ENCODE peak calls at places on chromosomes 13 and 19, in eight cellular contexts. One of them, this sample, is unnamed. For H3K27me3, the result is how much of the 10 kb centered on the place peaks cover.

GRCh38 chr13:100298116-100298681 is 209.3 kb downstream of the PCCA start:
- DNase-seq in GM12878: no peak
- DNase-seq in adrenal gland: no peak
- DNase-seq in colonic mucosa: no peak
- DNase-seq in mammary epithelial cell: no peak
- DNase-seq in fibroblast of lung: no peak
- DNase-seq in pancreas: no peak
- DNase-seq in IMR-90: no peak
- DNase-seq in this sample: no peak

GRCh38 chr13:94711561-94712286 is 621 bp downstream of the SOX21 start:
- DNase-seq in IMR-90: no peak
- DNase-seq in fibroblast of lung: peak
- DNase-seq in mammary epithelial cell: peak
- DNase-seq in GM12878: no peak
- DNase-seq in pancreas: no peak
- DNase-seq in adrenal gland: no peak
- DNase-seq in colonic mucosa: no peak
- DNase-seq in this sample: no peak

GRCh38 chr13:84896128-84896527 is 903.1 kb downstream of the SLITRK6 start:
- DNase-seq in mammary epithelial cell: peak
- DNase-seq in IMR-90: peak
- DNase-seq in pancreas: no peak
- DNase-seq in GM12878: peak
- DNase-seq in fibroblast of lung: peak
- DNase-seq in colonic mucosa: peak
- DNase-seq in adrenal gland: no peak
- DNase-seq in this sample: peak

GRCh38 chr13:52695856-52696255 is 43.2 kb downstream of the SUGT1 start:
- DNase-seq in fibroblast of lung: peak
- DNase-seq in mammary epithelial cell: peak
- DNase-seq in adrenal gland: no peak
- DNase-seq in IMR-90: peak
- DNase-seq in colonic mucosa: no peak
- DNase-seq in GM12878: peak
- DNase-seq in pancreas: no peak
- DNase-seq in this sample: peak

GRCh38 chr13:108574856-108575255 is 54.6 kb upstream of the MYO16 start:
- DNase-seq in GM12878: no peak
- DNase-seq in mammary epithelial cell: no peak
- DNase-seq in fibroblast of lung: no peak
- DNase-seq in pancreas: no peak
- DNase-seq in IMR-90: no peak
- DNase-seq in adrenal gland: no peak
- DNase-seq in colonic mucosa: no peak
- DNase-seq in this sample: no peak

GRCh38 chr13:86725105-86725504 is 925.9 kb upstream of the SLITRK6 start:
- DNase-seq in adrenal gland: no peak
- DNase-seq in mammary epithelial cell: no peak
- DNase-seq in fibroblast of lung: peak
- DNase-seq in colonic mucosa: no peak
- DNase-seq in IMR-90: no peak
- DNase-seq in pancreas: no peak
- DNase-seq in GM12878: no peak
- DNase-seq in this sample: no peak

GRCh38 chr13:77016241-77016812 is 10.6 kb downstream of the FBXL3 start:
- DNase-seq in colonic mucosa: no peak
- DNase-seq in fibroblast of lung: no peak
- DNase-seq in pancreas: no peak
- DNase-seq in GM12878: no peak
- DNase-seq in adrenal gland: no peak
- DNase-seq in mammary epithelial cell: no peak
- DNase-seq in IMR-90: no peak
- DNase-seq in this sample: no peak

GRCh38 chr13:99278843-99279242 is 20.7 kb upstream of the GPR18 start:
- DNase-seq in GM12878: no peak
- DNase-seq in pancreas: no peak
- DNase-seq in colonic mucosa: no peak
- DNase-seq in mammary epithelial cell: no peak
- DNase-seq in adrenal gland: no peak
- DNase-seq in IMR-90: no peak
- DNase-seq in fibroblast of lung: no peak
- DNase-seq in this sample: no peak

GRCh38 chr13:98974053-98974452 is 3.8 kb downstream of the DOCK9 start:
- DNase-seq in GM12878: no peak
- DNase-seq in adrenal gland: no peak
- DNase-seq in mammary epithelial cell: no peak
- DNase-seq in colonic mucosa: no peak
- DNase-seq in pancreas: no peak
- DNase-seq in IMR-90: no peak
- DNase-seq in fibroblast of lung: no peak
- DNase-seq in this sample: no peak

GRCh38 chr19:44611812-44612295 is 1.5 kb upstream of the IGSF23 start:
- DNase-seq in GM12878: no peak
- DNase-seq in adrenal gland: no peak
- DNase-seq in fibroblast of lung: no peak
- DNase-seq in IMR-90: no peak
- DNase-seq in colonic mucosa: no peak
- DNase-seq in pancreas: no peak
- DNase-seq in mammary epithelial cell: no peak
- DNase-seq in this sample: no peak

GRCh38 chr13:41457589-41458186 is 338 bp downstream of the RGCC start:
- DNase-seq in IMR-90: no peak
- DNase-seq in colonic mucosa: peak
- DNase-seq in pancreas: peak
- DNase-seq in adrenal gland: no peak
- DNase-seq in mammary epithelial cell: no peak
- DNase-seq in GM12878: no peak
- DNase-seq in fibroblast of lung: no peak
- DNase-seq in this sample: no peak

GRCh38 chr13:20175907-20176652 is 15.2 kb upstream of the GJA3 start:
- DNase-seq in adrenal gland: no peak
- DNase-seq in GM12878: no peak
- DNase-seq in pancreas: no peak
- DNase-seq in colonic mucosa: no peak
- DNase-seq in fibroblast of lung: no peak
- DNase-seq in IMR-90: no peak
- DNase-seq in mammary epithelial cell: no peak
- DNase-seq in this sample: no peak

GRCh38 chr13:20177049-20177831 is 15.5 kb downstream of the GJB2 start:
- DNase-seq in adrenal gland: no peak
- DNase-seq in pancreas: no peak
- DNase-seq in mammary epithelial cell: no peak
- DNase-seq in GM12878: no peak
- DNase-seq in fibroblast of lung: no peak
- DNase-seq in colonic mucosa: no peak
- DNase-seq in IMR-90: no peak
- DNase-seq in this sample: no peak

GRCh38 chr13:20181180-20181579 is 11.6 kb downstream of the GJB2 start:
- DNase-seq in mammary epithelial cell: no peak
- DNase-seq in fibroblast of lung: no peak
- DNase-seq in GM12878: no peak
- DNase-seq in pancreas: no peak
- DNase-seq in colonic mucosa: no peak
- DNase-seq in IMR-90: no peak
- DNase-seq in adrenal gland: no peak
- DNase-seq in this sample: no peak

GRCh38 chr13:20175406-20175794 is 14.5 kb upstream of the GJA3 start:
- DNase-seq in mammary epithelial cell: no peak
- DNase-seq in GM12878: no peak
- DNase-seq in colonic mucosa: no peak
- DNase-seq in fibroblast of lung: no peak
- DNase-seq in IMR-90: no peak
- DNase-seq in pancreas: no peak
- DNase-seq in adrenal gland: no peak
- DNase-seq in this sample: no peak

DNA sequence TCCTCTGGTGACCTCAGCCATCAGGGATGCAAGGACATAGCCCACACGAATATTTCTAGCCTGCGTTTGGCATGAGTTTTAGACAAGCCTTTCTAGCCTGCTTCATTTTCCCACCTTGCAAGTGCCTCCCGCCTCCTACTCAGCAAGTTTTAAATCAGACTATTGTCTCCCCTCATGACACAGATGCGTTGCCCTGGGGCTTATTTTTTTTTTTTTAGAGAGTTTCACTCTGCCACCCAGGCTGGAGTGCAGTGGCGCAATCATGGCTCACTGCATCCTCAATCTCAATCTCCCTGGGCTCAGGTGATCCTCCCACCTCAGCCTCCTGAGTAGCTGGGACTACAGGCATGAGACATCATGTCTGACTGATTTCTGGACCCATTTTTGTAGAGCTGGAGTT is 14.6 kb downstream of the GJB2 start:
- DNase-seq in mammary epithelial cell: peak
- DNase-seq in adrenal gland: no peak
- DNase-seq in colonic mucosa: no peak
- DNase-seq in pancreas: no peak
- DNase-seq in IMR-90: no peak
- DNase-seq in GM12878: no peak
- DNase-seq in fibroblast of lung: no peak
- DNase-seq in this sample: no peak
- H3K27me3 ChIP-seq in mammary epithelial cell: under half
- H3K27me3 ChIP-seq in adrenal gland: under half
- H3K27me3 ChIP-seq in colonic mucosa: under half
- H3K27me3 ChIP-seq in pancreas: under half
- H3K27me3 ChIP-seq in IMR-90: under half
- H3K27me3 ChIP-seq in GM12878: under half
- H3K27me3 ChIP-seq in fibroblast of lung: under half
- H3K27me3 ChIP-seq in this sample: under half

GRCh38 chr13:81927347-81927746 is 1586.4 kb upstream of the SPRY2 start:
- DNase-seq in mammary epithelial cell: no peak
- DNase-seq in GM12878: no peak
- DNase-seq in fibroblast of lung: no peak
- DNase-seq in IMR-90: no peak
- DNase-seq in adrenal gland: no peak
- DNase-seq in pancreas: no peak
- DNase-seq in colonic mucosa: no peak
- DNase-seq in this sample: peak
- TF ChIP-seq CTCF in mammary epithelial cell: no peak
- TF ChIP-seq CTCF in GM12878: no peak
- TF ChIP-seq CTCF in fibroblast of lung: no peak
- TF ChIP-seq CTCF in IMR-90: no peak
- TF ChIP-seq CTCF in adrenal gland: no peak
- TF ChIP-seq CTCF in pancreas: no peak
- TF ChIP-seq CTCF in colonic mucosa: no peak
- TF ChIP-seq CTCF in this sample: peak

DNA sequence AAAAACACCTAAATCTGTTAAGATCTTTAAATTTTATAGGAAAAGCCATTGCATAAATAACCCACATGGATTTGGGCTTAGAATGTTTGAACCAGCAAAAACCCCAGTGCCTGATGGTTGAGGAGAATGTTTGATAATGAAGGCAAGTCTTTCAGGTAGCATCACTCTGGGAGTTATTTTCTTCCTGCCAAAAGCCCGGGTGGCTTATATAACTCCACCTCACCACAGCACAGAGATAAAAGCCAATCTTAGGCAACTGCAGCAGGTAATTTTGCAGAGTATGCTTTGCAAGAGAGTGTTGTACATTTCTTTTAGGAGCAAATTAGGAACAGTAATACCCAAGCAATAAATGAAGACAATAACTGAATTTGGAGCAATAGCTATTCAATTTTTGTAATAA is 7.8 kb upstream of the WASF3 start:
- DNase-seq in GM12878: no peak
- DNase-seq in mammary epithelial cell: no peak
- DNase-seq in IMR-90: no peak
- DNase-seq in adrenal gland: no peak
- DNase-seq in pancreas: no peak
- DNase-seq in colonic mucosa: no peak
- DNase-seq in fibroblast of lung: no peak
- DNase-seq in this sample: no peak
- H3K27me3 ChIP-seq in GM12878: under half
- H3K27me3 ChIP-seq in mammary epithelial cell: under half
- H3K27me3 ChIP-seq in IMR-90: under half
- H3K27me3 ChIP-seq in adrenal gland: under half
- H3K27me3 ChIP-seq in pancreas: under half
- H3K27me3 ChIP-seq in colonic mucosa: under half
- H3K27me3 ChIP-seq in fibroblast of lung: under half
- H3K27me3 ChIP-seq in this sample: under half

GRCh38 chr19:18387395-18387794 is 1.4 kb downstream of the GDF15 start:
- DNase-seq in colonic mucosa: no peak
- DNase-seq in adrenal gland: no peak
- DNase-seq in IMR-90: no peak
- DNase-seq in mammary epithelial cell: no peak
- DNase-seq in fibroblast of lung: peak
- DNase-seq in GM12878: no peak
- DNase-seq in pancreas: no peak
- DNase-seq in this sample: no peak

GRCh38 chr19:18385359-18385674 is 641 bp upstream of the GDF15 start:
- DNase-seq in colonic mucosa: no peak
- DNase-seq in pancreas: no peak
- DNase-seq in mammary epithelial cell: no peak
- DNase-seq in IMR-90: no peak
- DNase-seq in GM12878: no peak
- DNase-seq in adrenal gland: no peak
- DNase-seq in fibroblast of lung: no peak
- DNase-seq in this sample: no peak

GRCh38 chr19:18384775-18385174 is 1.2 kb upstream of the GDF15 start:
- DNase-seq in fibroblast of lung: no peak
- DNase-seq in mammary epithelial cell: no peak
- DNase-seq in IMR-90: no peak
- DNase-seq in pancreas: no peak
- DNase-seq in GM12878: no peak
- DNase-seq in adrenal gland: no peak
- DNase-seq in colonic mucosa: no peak
- DNase-seq in this sample: no peak

GRCh38 chr19:18386543-18387251 is 739 bp downstream of the GDF15 start:
- DNase-seq in GM12878: no peak
- DNase-seq in adrenal gland: no peak
- DNase-seq in pancreas: no peak
- DNase-seq in colonic mucosa: peak
- DNase-seq in IMR-90: peak
- DNase-seq in mammary epithelial cell: no peak
- DNase-seq in fibroblast of lung: peak
- DNase-seq in this sample: no peak

DNA sequence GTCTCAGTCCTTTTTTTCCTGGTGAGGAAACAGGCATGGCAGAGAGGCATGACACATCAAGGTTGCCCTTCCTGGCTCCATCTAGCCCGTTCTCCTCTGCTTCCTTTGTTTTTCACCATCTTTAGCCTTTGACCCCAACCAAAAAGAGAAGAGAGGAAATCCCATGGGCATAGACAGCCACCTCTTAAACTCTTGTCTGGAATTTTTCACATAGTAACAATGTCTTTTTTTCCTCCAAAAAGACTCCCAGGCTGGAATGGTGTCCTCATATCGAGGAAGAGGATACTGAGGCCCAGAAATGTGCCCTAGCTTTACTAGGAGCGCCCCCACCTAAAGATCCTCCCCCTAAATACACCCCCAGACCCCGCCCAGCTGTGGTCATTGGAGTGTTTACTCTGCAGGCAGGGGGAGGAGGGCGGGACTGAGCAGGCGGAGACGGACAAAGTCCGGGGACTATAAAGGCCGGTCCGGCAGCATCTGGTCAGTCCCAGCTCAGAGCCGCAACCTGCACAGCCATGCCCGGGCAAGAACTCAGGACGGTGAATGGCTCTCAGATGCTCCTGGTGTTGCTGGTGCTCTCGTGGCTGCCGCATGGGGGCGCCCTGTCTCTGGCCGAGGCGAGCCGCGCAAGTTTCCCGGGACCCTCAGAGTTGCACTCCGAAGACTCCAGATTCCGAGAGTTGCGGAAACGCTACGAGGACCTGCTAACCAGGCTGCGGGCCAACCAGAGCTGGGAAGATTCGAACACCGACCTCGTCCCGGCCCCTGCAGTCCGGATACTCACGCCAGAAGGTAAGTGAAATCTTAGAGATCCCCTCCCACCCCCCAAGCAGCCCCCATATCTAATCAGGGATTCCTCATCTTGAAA is at the start of gene GDF15:
- DNase-seq in IMR-90: peak
- DNase-seq in mammary epithelial cell: peak
- DNase-seq in GM12878: no peak
- DNase-seq in colonic mucosa: peak
- DNase-seq in adrenal gland: peak
- DNase-seq in fibroblast of lung: peak
- DNase-seq in pancreas: peak
- DNase-seq in this sample: no peak
- TF ChIP-seq CTCF in IMR-90: peak
- TF ChIP-seq CTCF in mammary epithelial cell: peak
- TF ChIP-seq CTCF in GM12878: peak
- TF ChIP-seq CTCF in colonic mucosa: peak
- TF ChIP-seq CTCF in adrenal gland: peak
- TF ChIP-seq CTCF in fibroblast of lung: peak
- TF ChIP-seq CTCF in pancreas: peak
- TF ChIP-seq CTCF in this sample: peak